ENCODE peak calls at places on chromosomes 1 and 21, in four cellular contexts. T is GM12865, Z is stomach, C is dorsolateral prefrontal cortex. G is an unnamed sample.

GRCh38 chr1:151166506-151166956 is 587 bp downstream of the SCNM1 start:
- DNase-seq in T (peak; percentile 40), Z (no peak), C (no peak), G (peak; percentile 72)

GRCh38 chr1:108200627-108201106 is 524 bp upstream of the SLC25A24 start:
- DNase-seq in T (peak; percentile 63), Z (peak; percentile 38), C (peak; percentile 53), G (peak; percentile 84)

GRCh38 chr1:11550664-11551283 is 71.8 kb downstream of the DISP3 start:
- DNase-seq in T (peak; percentile 59), Z (peak; percentile 35), C (no peak), G (peak; percentile 69)

GRCh38 chr1:223748405-223748772 is 36.0 kb downstream of the CAPN2 start:
- DNase-seq in T (peak; percentile 76), Z (no peak), C (no peak), G (peak; percentile 62)

GRCh38 chr1:118773656-118774055 is 214.5 kb downstream of the TBX15 start:
- DNase-seq in T (no peak), Z (no peak), C (no peak), G (peak; percentile 22)

GRCh38 chr21:43739648-43740435 is 20.9 kb downstream of the PDXK start:
- DNase-seq in T (no peak), Z (no peak), C (no peak), G (no peak)

GRCh38 chr1:81192647-81193642 is 607.8 kb upstream of the ADGRL2 start:
- DNase-seq in T (peak; percentile 15), Z (no peak), C (no peak), G (no peak)

GRCh38 chr1:25620211-25620610 is 3.6 kb downstream of the MAN1C1 start:
- DNase-seq in T (peak; percentile 82), Z (no peak), C (no peak), G (no peak)

GRCh38 chr1:202968895-202969295 is 1.8 kb upstream of the CYB5R1 start:
- DNase-seq in T (peak; percentile 77), Z (peak; percentile 50), C (no peak), G (peak; percentile 70)

GRCh38 chr1:215665212-215665611 is 98.1 kb downstream of the KCTD3 start:
- DNase-seq in T (no peak), Z (no peak), C (no peak), G (peak; percentile 86)

GRCh38 chr1:1299686-1300351 is 7.9 kb downstream of the ACAP3 start:
- DNase-seq in T (peak; percentile 43), Z (no peak), C (no peak), G (no peak)

GRCh38 chr1:16117369-16117768 is 38.5 kb downstream of the EPHA2 start:
- DNase-seq in T (no peak), Z (no peak), C (no peak), G (peak; percentile 11)

GRCh38 chr1:27400035-27400962 is 7.9 kb downstream of the GPR3 start:
- DNase-seq in T (no peak), Z (no peak), C (no peak), G (peak; percentile 34)

GRCh38 chr1:73106931-73107330 is 824.6 kb upstream of the NEGR1 start:
- DNase-seq in T (no peak), Z (no peak), C (no peak), G (no peak)

GRCh38 chr1:224170748-224171478 is 12.1 kb upstream of the DEGS1 start:
- DNase-seq in T (peak; percentile 44), Z (peak; percentile 40), C (no peak), G (peak; percentile 24)

GRCh38 chr1:78553859-78554258 is 63.1 kb downstream of the PTGFR start:
- DNase-seq in T (peak; percentile 34), Z (no peak), C (no peak), G (no peak)
- TF ChIP-seq CTCF in T (peak; percentile 9), Z (no peak), C (no peak), G (no peak)

DNA sequence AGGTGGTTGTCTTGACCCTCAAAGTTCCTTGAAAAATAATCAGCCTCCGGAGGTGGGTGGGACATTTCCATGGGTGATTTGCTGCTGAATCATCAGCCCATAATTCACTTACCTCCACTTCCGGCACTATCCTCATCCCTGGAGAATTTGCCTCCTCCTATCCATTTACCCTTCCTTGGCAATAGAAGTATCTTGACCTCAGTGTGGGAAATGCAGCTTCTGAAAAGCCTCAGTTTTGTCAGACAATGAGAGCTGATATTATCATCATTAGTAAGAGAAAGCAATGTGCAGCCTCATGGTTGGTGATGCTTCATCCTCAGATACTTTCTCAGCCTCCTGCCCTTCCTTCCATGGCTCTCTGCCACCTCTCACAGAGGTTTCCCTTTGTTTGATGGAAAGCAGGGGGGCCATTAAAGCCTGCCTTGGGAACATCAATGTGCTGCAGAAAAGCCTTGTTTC is 33.3 kb upstream of the RGS4 start:
- DNase-seq in T (no peak), Z (no peak), C (no peak), G (peak; percentile 92)
- H3K4me3 ChIP-seq in T (no peak overlapping the region), Z (no peak overlapping the region), C (no peak overlapping the region), G (peak overlapping the region; percentile 6)

GRCh38 chr1:29416267-29416666 is 179.9 kb downstream of the PTPRU start:
- DNase-seq in T (no peak), Z (no peak), C (no peak), G (peak; percentile 35)
- TF ChIP-seq CTCF in T (no peak), Z (no peak), C (no peak), G (peak; percentile 44)

GRCh38 chr1:221961532-221962292 is 219.8 kb upstream of the DUSP10 start:
- DNase-seq in T (peak; percentile 69), Z (no peak), C (no peak), G (peak; percentile 63)
- H3K4me3 ChIP-seq in T (no peak overlapping the region), Z (no peak overlapping the region), C (no peak overlapping the region), G (no peak overlapping the region)

GRCh38 chr1:44339731-44340130 is 15.3 kb downstream of the ERI3 start:
- DNase-seq in T (no peak), Z (no peak), C (no peak), G (no peak)
- TF ChIP-seq CTCF in T (no peak), Z (no peak), C (no peak), G (no peak)

DNA sequence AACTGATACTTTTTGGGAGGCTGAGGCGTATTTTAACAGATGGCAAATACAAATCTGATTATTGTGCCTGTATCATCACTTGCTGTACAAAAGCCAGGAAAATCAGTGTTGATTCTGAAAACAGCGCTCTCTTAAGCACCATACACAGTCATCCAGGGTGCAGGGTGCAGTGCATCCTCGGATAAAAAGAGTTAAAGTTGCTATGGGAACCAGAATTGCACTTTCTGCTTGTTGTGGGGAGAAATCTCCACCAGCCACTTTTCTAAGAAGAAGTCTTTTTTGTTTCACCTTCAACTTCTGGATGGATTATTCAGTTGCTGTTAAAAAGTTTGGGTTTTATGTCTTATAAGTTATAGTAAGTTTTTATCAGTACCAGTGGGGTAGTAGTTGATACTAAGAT is 3.8 kb downstream of the LAMC1 start:
- DNase-seq in T (peak; percentile 23), Z (no peak), C (no peak), G (no peak)
- H3K4me3 ChIP-seq in T (peak overlapping the region; percentile 67), Z (peak overlapping the region; percentile 69), C (no peak overlapping the region), G (peak overlapping the region; percentile 81)